ENCODE peak calls at places on chromosomes 4 and X, in seven cellular contexts. One of them, this sample, is unnamed.

GRCh38 chr4:111556861-111557260 is 588.4 kb upstream of the FAM241A start:
- DNase-seq in fibroblast of lung: no peak
- DNase-seq in B cell: no peak
- DNase-seq in fibroblast of the aortic adventitia: no peak
- DNase-seq in neural progenitor cell: no peak
- DNase-seq in endothelial cell of umbilical vein: no peak
- DNase-seq in stomach: no peak
- DNase-seq in this sample: no peak

GRCh38 chr4:15077969-15078368 is 75.7 kb downstream of the CPEB2 start:
- DNase-seq in fibroblast of lung: peak; percentile 57
- DNase-seq in neural progenitor cell: no peak
- DNase-seq in stomach: no peak
- DNase-seq in B cell: no peak
- DNase-seq in endothelial cell of umbilical vein: no peak
- DNase-seq in fibroblast of the aortic adventitia: peak; percentile 72
- DNase-seq in this sample: peak; percentile 80

GRCh38 chrX:72057844-72058243 is 73.9 kb downstream of the RTL5 start:
- DNase-seq in B cell: no peak
- DNase-seq in stomach: no peak
- DNase-seq in fibroblast of the aortic adventitia: no peak
- DNase-seq in endothelial cell of umbilical vein: no peak
- DNase-seq in neural progenitor cell: no peak
- DNase-seq in fibroblast of lung: no peak
- DNase-seq in this sample: no peak

GRCh38 chr4:83339573-83339972 is 4.9 kb upstream of the HPSE start:
- DNase-seq in B cell: no peak
- DNase-seq in fibroblast of lung: no peak
- DNase-seq in endothelial cell of umbilical vein: no peak
- DNase-seq in fibroblast of the aortic adventitia: no peak
- DNase-seq in neural progenitor cell: no peak
- DNase-seq in stomach: no peak
- DNase-seq in this sample: no peak

GRCh38 chrX:104113237-104113965 is 1.1 kb downstream of the ZCCHC18 start:
- DNase-seq in neural progenitor cell: peak; percentile 80
- DNase-seq in endothelial cell of umbilical vein: peak; percentile 52
- DNase-seq in stomach: peak; percentile 57
- DNase-seq in fibroblast of lung: peak; percentile 55
- DNase-seq in B cell: peak; percentile 62
- DNase-seq in fibroblast of the aortic adventitia: peak; percentile 42
- DNase-seq in this sample: peak; percentile 36

GRCh38 chr4:130591091-130591490 is 1495.1 kb downstream of the C4orf33 start:
- DNase-seq in fibroblast of lung: no peak
- DNase-seq in stomach: no peak
- DNase-seq in endothelial cell of umbilical vein: no peak
- DNase-seq in fibroblast of the aortic adventitia: no peak
- DNase-seq in neural progenitor cell: no peak
- DNase-seq in B cell: no peak
- DNase-seq in this sample: no peak

GRCh38 chrX:103431316-103431715 is 55.0 kb downstream of the BEX3 start:
- DNase-seq in endothelial cell of umbilical vein: peak; percentile 4
- DNase-seq in fibroblast of the aortic adventitia: peak; percentile 59
- DNase-seq in fibroblast of lung: peak; percentile 65
- DNase-seq in stomach: no peak
- DNase-seq in B cell: no peak
- DNase-seq in neural progenitor cell: no peak
- DNase-seq in this sample: peak; percentile 70

GRCh38 chrX:79270401-79270800 is 96.7 kb downstream of the ITM2A start:
- DNase-seq in endothelial cell of umbilical vein: peak; percentile 2
- DNase-seq in stomach: peak; percentile 31
- DNase-seq in neural progenitor cell: peak; percentile 66
- DNase-seq in fibroblast of the aortic adventitia: no peak
- DNase-seq in fibroblast of lung: no peak
- DNase-seq in B cell: peak; percentile 75
- DNase-seq in this sample: no peak

GRCh38 chr4:114599231-114600065 is 841 bp downstream of the UGT8 start:
- DNase-seq in endothelial cell of umbilical vein: no peak
- DNase-seq in fibroblast of the aortic adventitia: no peak
- DNase-seq in fibroblast of lung: peak; percentile 12
- DNase-seq in B cell: peak; percentile 48
- DNase-seq in stomach: peak; percentile 43
- DNase-seq in neural progenitor cell: peak; percentile 54
- DNase-seq in this sample: peak; percentile 4

GRCh38 chr4:165079476-165079875 is 25.8 kb downstream of the TRIM75 start:
- DNase-seq in B cell: no peak
- DNase-seq in neural progenitor cell: no peak
- DNase-seq in endothelial cell of umbilical vein: peak; percentile 16
- DNase-seq in fibroblast of the aortic adventitia: no peak
- DNase-seq in stomach: no peak
- DNase-seq in fibroblast of lung: peak; percentile 38
- DNase-seq in this sample: no peak

GRCh38 chr4:96356591-96357360 is 516.9 kb downstream of the PDHA2 start:
- DNase-seq in neural progenitor cell: no peak
- DNase-seq in fibroblast of the aortic adventitia: no peak
- DNase-seq in endothelial cell of umbilical vein: no peak
- DNase-seq in B cell: no peak
- DNase-seq in stomach: no peak
- DNase-seq in fibroblast of lung: peak; percentile 81
- DNase-seq in this sample: peak; percentile 4

GRCh38 chr4:96347582-96347981 is 507.7 kb downstream of the PDHA2 start:
- DNase-seq in neural progenitor cell: no peak
- DNase-seq in stomach: no peak
- DNase-seq in fibroblast of lung: peak; percentile 42
- DNase-seq in fibroblast of the aortic adventitia: no peak
- DNase-seq in B cell: no peak
- DNase-seq in endothelial cell of umbilical vein: peak; percentile 91
- DNase-seq in this sample: no peak

GRCh38 chr4:96355414-96355813 is 515.5 kb downstream of the PDHA2 start:
- DNase-seq in neural progenitor cell: no peak
- DNase-seq in fibroblast of lung: no peak
- DNase-seq in stomach: no peak
- DNase-seq in fibroblast of the aortic adventitia: no peak
- DNase-seq in B cell: no peak
- DNase-seq in endothelial cell of umbilical vein: no peak
- DNase-seq in this sample: no peak

GRCh38 chr4:96354036-96354712 is 514.3 kb downstream of the PDHA2 start:
- DNase-seq in fibroblast of the aortic adventitia: no peak
- DNase-seq in endothelial cell of umbilical vein: peak; percentile 53
- DNase-seq in neural progenitor cell: no peak
- DNase-seq in B cell: no peak
- DNase-seq in fibroblast of lung: peak; percentile 11
- DNase-seq in stomach: no peak
- DNase-seq in this sample: peak; percentile 4

GRCh38 chr4:96352051-96352517 is 512.2 kb downstream of the PDHA2 start:
- DNase-seq in B cell: no peak
- DNase-seq in fibroblast of the aortic adventitia: no peak
- DNase-seq in neural progenitor cell: peak; percentile 49
- DNase-seq in fibroblast of lung: peak; percentile 25
- DNase-seq in stomach: no peak
- DNase-seq in endothelial cell of umbilical vein: peak; percentile 77
- DNase-seq in this sample: peak; percentile 10
- TF ChIP-seq CTCF in B cell: no peak
- TF ChIP-seq CTCF in fibroblast of the aortic adventitia: no peak
- TF ChIP-seq CTCF in neural progenitor cell: peak; percentile 65
- TF ChIP-seq CTCF in fibroblast of lung: peak; percentile 22
- TF ChIP-seq CTCF in stomach: no peak
- TF ChIP-seq CTCF in endothelial cell of umbilical vein: peak; percentile 13
- TF ChIP-seq CTCF in this sample: peak; percentile 39

GRCh38 chrX:136210243-136210642 is 41.0 kb downstream of the MAP7D3 start:
- DNase-seq in fibroblast of lung: no peak
- DNase-seq in B cell: peak; percentile 61
- DNase-seq in neural progenitor cell: no peak
- DNase-seq in fibroblast of the aortic adventitia: no peak
- DNase-seq in endothelial cell of umbilical vein: no peak
- DNase-seq in stomach: no peak
- DNase-seq in this sample: no peak

GRCh38 chrX:136210806-136211205 is 40.4 kb downstream of the MAP7D3 start:
- DNase-seq in fibroblast of lung: no peak
- DNase-seq in fibroblast of the aortic adventitia: no peak
- DNase-seq in B cell: no peak
- DNase-seq in stomach: no peak
- DNase-seq in endothelial cell of umbilical vein: no peak
- DNase-seq in neural progenitor cell: no peak
- DNase-seq in this sample: no peak

GRCh38 chrX:136209751-136210150 is 41.4 kb downstream of the MAP7D3 start:
- DNase-seq in fibroblast of lung: no peak
- DNase-seq in endothelial cell of umbilical vein: no peak
- DNase-seq in neural progenitor cell: no peak
- DNase-seq in B cell: no peak
- DNase-seq in fibroblast of the aortic adventitia: no peak
- DNase-seq in stomach: no peak
- DNase-seq in this sample: no peak

GRCh38 chrX:136207546-136207945 is 43.7 kb downstream of the MAP7D3 start:
- DNase-seq in fibroblast of the aortic adventitia: no peak
- DNase-seq in stomach: no peak
- DNase-seq in B cell: no peak
- DNase-seq in endothelial cell of umbilical vein: no peak
- DNase-seq in neural progenitor cell: no peak
- DNase-seq in fibroblast of lung: no peak
- DNase-seq in this sample: no peak

DNA sequence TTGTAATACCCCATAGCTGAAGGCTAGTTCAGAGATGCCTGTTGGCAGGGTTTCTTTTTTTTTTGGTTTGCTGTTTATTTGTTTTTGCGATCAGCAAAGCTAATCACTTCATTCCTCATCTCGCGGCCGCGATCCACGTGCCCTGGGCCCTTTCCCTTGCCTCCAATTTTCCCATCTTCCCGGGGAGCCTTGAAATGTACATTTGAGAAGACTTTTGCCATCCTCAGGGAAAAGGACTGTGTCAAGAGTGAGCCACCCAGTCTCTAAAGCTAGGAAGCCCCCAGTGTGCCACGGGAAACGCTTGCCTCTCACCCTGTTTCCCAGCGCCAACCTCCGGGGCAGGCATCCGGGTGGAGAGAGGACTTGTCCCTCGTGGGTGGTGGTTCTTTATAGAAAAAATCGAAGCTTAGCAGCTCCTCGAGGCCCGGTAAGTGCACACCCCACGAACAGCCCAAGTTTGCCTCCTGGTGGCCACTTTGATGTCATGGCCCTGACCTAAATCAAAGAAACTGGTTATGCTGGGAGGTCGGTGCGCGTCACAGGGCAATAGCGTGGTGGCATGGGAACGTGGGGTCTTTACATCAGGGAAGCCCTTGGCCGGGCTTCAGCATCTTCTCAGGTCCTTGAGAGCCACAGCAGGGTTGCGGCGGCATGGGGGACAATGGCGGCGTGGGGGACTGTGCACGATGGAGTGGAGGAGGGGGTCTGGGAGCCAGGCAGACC is 42.0 kb downstream of the MAP7D3 start:
- DNase-seq in fibroblast of the aortic adventitia: peak; percentile 75
- DNase-seq in endothelial cell of umbilical vein: peak; percentile 55
- DNase-seq in stomach: peak; percentile 44
- DNase-seq in neural progenitor cell: peak; percentile 44
- DNase-seq in B cell: peak; percentile 48
- DNase-seq in fibroblast of lung: peak; percentile 45
- DNase-seq in this sample: peak; percentile 69
- TF ChIP-seq CTCF in fibroblast of the aortic adventitia: peak; percentile 69
- TF ChIP-seq CTCF in endothelial cell of umbilical vein: peak; percentile 62
- TF ChIP-seq CTCF in stomach: peak; percentile 41
- TF ChIP-seq CTCF in neural progenitor cell: peak; percentile 53
- TF ChIP-seq CTCF in B cell: no peak
- TF ChIP-seq CTCF in fibroblast of lung: peak; percentile 58
- TF ChIP-seq CTCF in this sample: peak; percentile 61

GRCh38 chr4:53653484-53654053 is 62.3 kb upstream of the LNX1 start:
- DNase-seq in stomach: peak; percentile 82
- DNase-seq in fibroblast of lung: no peak
- DNase-seq in endothelial cell of umbilical vein: peak; percentile 8
- DNase-seq in fibroblast of the aortic adventitia: peak; percentile 15
- DNase-seq in B cell: no peak
- DNase-seq in neural progenitor cell: peak; percentile 28
- DNase-seq in this sample: peak; percentile 42

GRCh38 chr4:53659112-53659511 is 67.8 kb upstream of the LNX1 start:
- DNase-seq in fibroblast of lung: no peak
- DNase-seq in endothelial cell of umbilical vein: no peak
- DNase-seq in neural progenitor cell: no peak
- DNase-seq in fibroblast of the aortic adventitia: no peak
- DNase-seq in B cell: no peak
- DNase-seq in stomach: no peak
- DNase-seq in this sample: no peak

GRCh38 chr4:53658029-53658428 is 66.7 kb upstream of the LNX1 start:
- DNase-seq in fibroblast of lung: no peak
- DNase-seq in endothelial cell of umbilical vein: no peak
- DNase-seq in stomach: no peak
- DNase-seq in neural progenitor cell: no peak
- DNase-seq in B cell: no peak
- DNase-seq in fibroblast of the aortic adventitia: peak; percentile 59
- DNase-seq in this sample: no peak

GRCh38 chr4:53654300-53654758 is 63.0 kb upstream of the LNX1 start:
- DNase-seq in fibroblast of the aortic adventitia: peak; percentile 89
- DNase-seq in B cell: no peak
- DNase-seq in endothelial cell of umbilical vein: no peak
- DNase-seq in neural progenitor cell: no peak
- DNase-seq in stomach: peak; percentile 54
- DNase-seq in fibroblast of lung: peak; percentile 84
- DNase-seq in this sample: no peak

GRCh38 chr4:53656421-53656981 is 65.2 kb upstream of the LNX1 start:
- DNase-seq in fibroblast of lung: no peak
- DNase-seq in fibroblast of the aortic adventitia: peak; percentile 91
- DNase-seq in stomach: no peak
- DNase-seq in endothelial cell of umbilical vein: no peak
- DNase-seq in B cell: no peak
- DNase-seq in neural progenitor cell: no peak
- DNase-seq in this sample: peak; percentile 83
- TF ChIP-seq CTCF in fibroblast of lung: peak; percentile 71
- TF ChIP-seq CTCF in fibroblast of the aortic adventitia: peak; percentile 93
- TF ChIP-seq CTCF in stomach: peak; percentile 10
- TF ChIP-seq CTCF in endothelial cell of umbilical vein: peak; percentile 7
- TF ChIP-seq CTCF in B cell: no peak
- TF ChIP-seq CTCF in neural progenitor cell: peak; percentile 32
- TF ChIP-seq CTCF in this sample: peak; percentile 79

GRCh38 chr4:81919810-81920209 is 448.1 kb upstream of the RASGEF1B start:
- DNase-seq in neural progenitor cell: no peak
- DNase-seq in B cell: no peak
- DNase-seq in stomach: no peak
- DNase-seq in endothelial cell of umbilical vein: no peak
- DNase-seq in fibroblast of lung: no peak
- DNase-seq in fibroblast of the aortic adventitia: no peak
- DNase-seq in this sample: no peak
- TF ChIP-seq CTCF in neural progenitor cell: no peak
- TF ChIP-seq CTCF in B cell: no peak
- TF ChIP-seq CTCF in stomach: no peak
- TF ChIP-seq CTCF in endothelial cell of umbilical vein: no peak
- TF ChIP-seq CTCF in fibroblast of lung: no peak
- TF ChIP-seq CTCF in fibroblast of the aortic adventitia: no peak
- TF ChIP-seq CTCF in this sample: no peak

GRCh38 chrX:149940015-149940716 is 1.9 kb upstream of the EOLA2 start:
- DNase-seq in B cell: peak; percentile 90
- DNase-seq in neural progenitor cell: peak; percentile 92
- DNase-seq in fibroblast of lung: peak; percentile 98
- DNase-seq in fibroblast of the aortic adventitia: peak; percentile 98
- DNase-seq in endothelial cell of umbilical vein: peak; percentile 95
- DNase-seq in stomach: peak; percentile 91
- DNase-seq in this sample: peak; percentile 98
- TF ChIP-seq CTCF in B cell: peak; percentile 40
- TF ChIP-seq CTCF in neural progenitor cell: peak; percentile 41
- TF ChIP-seq CTCF in fibroblast of lung: peak; percentile 59
- TF ChIP-seq CTCF in fibroblast of the aortic adventitia: no peak
- TF ChIP-seq CTCF in endothelial cell of umbilical vein: peak; percentile 46
- TF ChIP-seq CTCF in stomach: no peak
- TF ChIP-seq CTCF in this sample: peak; percentile 53

This sample was measured in fibroblast of villous mesenchyme.